ENCODE peak calls at places on chromosome 3, in six cellular contexts. One of them, this sample, is unnamed.

GRCh38 chr3:149969110-149969944 is 1.4 kb downstream of the PFN2 start:
- DNase-seq in NCI-H1694: peak
- DNase-seq in RPMI8226: no peak
- DNase-seq in amniotic stem cell: peak
- DNase-seq in posterior vena cava: peak
- DNase-seq in activated naive CD8-positive, alpha-beta T cell treated with anti-CD3 and anti-CD28 coated beads, Interleukin-2, amount 50 U/mL, for 24 hours: no peak
- DNase-seq in this sample: peak

GRCh38 chr3:114449271-114450007 is 155.6 kb downstream of the TIGIT start:
- DNase-seq in activated naive CD8-positive, alpha-beta T cell treated with anti-CD3 and anti-CD28 coated beads, Interleukin-2, amount 50 U/mL, for 24 hours: no peak
- DNase-seq in posterior vena cava: no peak
- DNase-seq in RPMI8226: no peak
- DNase-seq in amniotic stem cell: no peak
- DNase-seq in NCI-H1694: peak
- DNase-seq in this sample: no peak

GRCh38 chr3:10391391-10391790 is 70.5 kb upstream of the SEC13 start:
- DNase-seq in RPMI8226: no peak
- DNase-seq in posterior vena cava: peak
- DNase-seq in NCI-H1694: no peak
- DNase-seq in activated naive CD8-positive, alpha-beta T cell treated with anti-CD3 and anti-CD28 coated beads, Interleukin-2, amount 50 U/mL, for 24 hours: no peak
- DNase-seq in amniotic stem cell: no peak
- DNase-seq in this sample: no peak

GRCh38 chr3:189233225-189233858 is 61.6 kb downstream of the TPRG1 start:
- DNase-seq in NCI-H1694: peak
- DNase-seq in posterior vena cava: peak
- DNase-seq in amniotic stem cell: peak
- DNase-seq in RPMI8226: peak
- DNase-seq in activated naive CD8-positive, alpha-beta T cell treated with anti-CD3 and anti-CD28 coated beads, Interleukin-2, amount 50 U/mL, for 24 hours: peak
- DNase-seq in this sample: peak

GRCh38 chr3:177459397-177459796 is 262.1 kb upstream of the TBL1XR1 start:
- DNase-seq in RPMI8226: no peak
- DNase-seq in NCI-H1694: no peak
- DNase-seq in activated naive CD8-positive, alpha-beta T cell treated with anti-CD3 and anti-CD28 coated beads, Interleukin-2, amount 50 U/mL, for 24 hours: no peak
- DNase-seq in amniotic stem cell: no peak
- DNase-seq in posterior vena cava: no peak
- DNase-seq in this sample: no peak

GRCh38 chr3:13235897-13236296 is 162.7 kb upstream of the IQSEC1 start:
- DNase-seq in NCI-H1694: no peak
- DNase-seq in activated naive CD8-positive, alpha-beta T cell treated with anti-CD3 and anti-CD28 coated beads, Interleukin-2, amount 50 U/mL, for 24 hours: no peak
- DNase-seq in posterior vena cava: no peak
- DNase-seq in amniotic stem cell: no peak
- DNase-seq in RPMI8226: no peak
- DNase-seq in this sample: no peak

GRCh38 chr3:63995056-63995576 is 28.2 kb downstream of the PSMD6 start:
- DNase-seq in amniotic stem cell: no peak
- DNase-seq in NCI-H1694: no peak
- DNase-seq in posterior vena cava: no peak
- DNase-seq in activated naive CD8-positive, alpha-beta T cell treated with anti-CD3 and anti-CD28 coated beads, Interleukin-2, amount 50 U/mL, for 24 hours: no peak
- DNase-seq in RPMI8226: no peak
- DNase-seq in this sample: no peak

GRCh38 chr3:57864853-57865252 is 108.7 kb downstream of the SLMAP start:
- DNase-seq in activated naive CD8-positive, alpha-beta T cell treated with anti-CD3 and anti-CD28 coated beads, Interleukin-2, amount 50 U/mL, for 24 hours: no peak
- DNase-seq in RPMI8226: no peak
- DNase-seq in posterior vena cava: no peak
- DNase-seq in amniotic stem cell: no peak
- DNase-seq in NCI-H1694: no peak
- DNase-seq in this sample: no peak

GRCh38 chr3:188157407-188157806 is 3.5 kb downstream of the LPP start:
- DNase-seq in NCI-H1694: no peak
- DNase-seq in activated naive CD8-positive, alpha-beta T cell treated with anti-CD3 and anti-CD28 coated beads, Interleukin-2, amount 50 U/mL, for 24 hours: no peak
- DNase-seq in amniotic stem cell: no peak
- DNase-seq in RPMI8226: no peak
- DNase-seq in posterior vena cava: no peak
- DNase-seq in this sample: no peak